ENCODE peak calls at places on chromosomes 11 and 22, in six cellular contexts. F, T, Y, M, C and S are unnamed samples. For H3K4me1, the result is how much of the 10 kb centered on the place peaks cover.

GRCh38 chr22:37320726-37321286 is 38.5 kb downstream of the CYTH4 start:
- DNase-seq in C (no peak), T (no peak), Y (no peak), M (no peak), F (no peak), S (no peak)

GRCh38 chr11:15942126-15942525 is 414.2 kb downstream of the SOX6 start:
- DNase-seq in M (no peak), C (no peak), T (no peak), Y (no peak), F (no peak), S (no peak)

GRCh38 chr22:50711446-50712340 is 26.3 kb upstream of the ACR start:
- DNase-seq in T (no peak), M (no peak), Y (no peak), C (no peak), F (no peak), S (no peak)

GRCh38 chr11:25890626-25891250 is 441.2 kb upstream of the ANO3 start:
- DNase-seq in F (no peak), T (no peak), Y (no peak), M (no peak), C (no peak), S (no peak)

GRCh38 chr11:67279589-67280340 is 9.3 kb upstream of the ANKRD13D start:
- DNase-seq in Y (no peak), F (no peak), M (peak), T (peak), C (peak), S (peak)

GRCh38 chr22:39332441-39333064 is 13.1 kb upstream of the RPL3 start:
- DNase-seq in M (no peak), T (no peak), C (no peak), F (no peak), Y (peak), S (no peak)

GRCh38 chr11:29676993-29677392 is 339.8 kb downstream of the KCNA4 start:
- DNase-seq in M (no peak), Y (no peak), T (no peak), F (no peak), C (no peak), S (no peak)

GRCh38 chr11:61688368-61689163 is 8.4 kb downstream of the DAGLA start:
- DNase-seq in M (peak), F (no peak), Y (peak), C (peak), T (peak), S (no peak)

GRCh38 chr11:86390499-86390898 is 15.8 kb downstream of the CCDC81 start:
- DNase-seq in Y (no peak), M (no peak), F (no peak), C (no peak), T (no peak), S (no peak)

GRCh38 chr22:41976961-41977566 is 7.8 kb downstream of the SEPTIN3 start:
- DNase-seq in M (no peak), F (no peak), T (no peak), Y (no peak), C (no peak), S (no peak)

GRCh38 chr11:17770048-17770652 is 35.6 kb downstream of the KCNC1 start:
- DNase-seq in Y (no peak), C (no peak), T (no peak), M (peak), F (no peak), S (no peak)

GRCh38 chr22:45502215-45503070 is at the start of gene FBLN1:
- DNase-seq in C (peak), T (peak), Y (no peak), M (no peak), F (no peak), S (no peak)

GRCh38 chr22:48488611-48489456 is 1338.8 kb downstream of the BRD1 start:
- DNase-seq in C (peak), T (no peak), F (no peak), Y (no peak), M (peak), S (no peak)

GRCh38 chr11:117874253-117874909 is 2.1 kb downstream of the FXYD6 start:
- DNase-seq in F (no peak), Y (no peak), T (no peak), M (no peak), C (no peak), S (no peak)

GRCh38 chr22:32971252-32971651 is 86.9 kb downstream of the SYN3 start:
- DNase-seq in C (no peak), T (no peak), M (no peak), F (no peak), Y (no peak), S (no peak)

GRCh38 chr11:40732107-40732506 is 727.3 kb downstream of the LRRC4C start:
- DNase-seq in Y (no peak), T (no peak), M (no peak), C (no peak), F (no peak), S (no peak)

GRCh38 chr11:73154178-73154577 is 12.1 kb upstream of the FCHSD2 start:
- DNase-seq in Y (no peak), T (no peak), M (peak), F (no peak), C (peak), S (no peak)

GRCh38 chr11:22341582-22341919 is 3.4 kb downstream of the SLC17A6 start:
- DNase-seq in M (no peak), C (no peak), Y (no peak), T (no peak), F (no peak), S (no peak)

GRCh38 chr22:26170795-26171194 is 1.5 kb downstream of the SEZ6L start:
- DNase-seq in T (peak), Y (peak), C (no peak), F (no peak), M (no peak), S (no peak)

GRCh38 chr22:39493759-39494158 is 8.3 kb upstream of the MIEF1 start:
- DNase-seq in F (peak), C (no peak), Y (no peak), M (no peak), T (no peak), S (no peak)

DNA sequence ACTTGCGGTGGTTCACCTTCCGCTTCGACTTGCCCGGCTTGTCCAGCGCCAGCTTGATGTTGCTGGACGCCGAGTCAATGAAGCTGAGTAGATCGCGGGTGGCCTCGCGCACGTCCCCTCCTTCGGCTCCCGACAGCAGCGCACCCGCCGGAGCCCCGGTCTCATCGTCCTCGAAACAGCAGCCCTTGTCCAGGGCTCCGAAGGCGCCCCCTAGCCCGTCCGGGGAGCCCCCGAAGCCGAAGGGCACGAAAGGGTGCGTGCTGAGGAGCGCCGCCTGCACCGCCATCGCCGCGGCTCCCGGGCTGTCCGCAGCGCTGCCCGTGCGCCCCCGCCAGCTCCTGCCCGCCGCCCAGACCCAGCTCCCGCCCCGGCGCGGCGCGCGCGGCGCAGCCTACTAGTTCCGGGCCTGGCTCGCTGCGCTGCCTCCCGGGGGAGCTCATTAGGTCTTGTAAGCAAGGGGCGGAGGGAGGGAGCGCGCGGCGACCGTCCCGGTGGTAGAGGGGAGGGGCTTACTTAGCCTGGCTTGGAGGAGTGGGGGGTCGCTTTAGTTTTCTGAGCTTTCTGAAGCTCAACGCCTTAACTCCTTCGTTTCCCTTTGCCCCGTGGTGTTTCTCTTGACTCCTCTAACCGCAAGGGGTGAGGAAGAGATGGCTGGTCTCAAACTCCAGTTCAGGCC is at the start of gene FAM181B:
- DNase-seq in F (no peak), C (peak), T (peak), M (peak), Y (peak), S (no peak)
- H3K27ac ChIP-seq in F (no peak), C (peak), T (no peak), M (no peak), Y (peak), S (no peak)

GRCh38 chr11:1554981-1555712 is 16.9 kb downstream of the DUSP8 start:
- DNase-seq in M (no peak), T (no peak), C (no peak), F (no peak), Y (no peak), S (no peak)
- H3K4me1 ChIP-seq in M (under half), T (under half), C (half or more), F (under half), Y (under half), S (under half)

DNA sequence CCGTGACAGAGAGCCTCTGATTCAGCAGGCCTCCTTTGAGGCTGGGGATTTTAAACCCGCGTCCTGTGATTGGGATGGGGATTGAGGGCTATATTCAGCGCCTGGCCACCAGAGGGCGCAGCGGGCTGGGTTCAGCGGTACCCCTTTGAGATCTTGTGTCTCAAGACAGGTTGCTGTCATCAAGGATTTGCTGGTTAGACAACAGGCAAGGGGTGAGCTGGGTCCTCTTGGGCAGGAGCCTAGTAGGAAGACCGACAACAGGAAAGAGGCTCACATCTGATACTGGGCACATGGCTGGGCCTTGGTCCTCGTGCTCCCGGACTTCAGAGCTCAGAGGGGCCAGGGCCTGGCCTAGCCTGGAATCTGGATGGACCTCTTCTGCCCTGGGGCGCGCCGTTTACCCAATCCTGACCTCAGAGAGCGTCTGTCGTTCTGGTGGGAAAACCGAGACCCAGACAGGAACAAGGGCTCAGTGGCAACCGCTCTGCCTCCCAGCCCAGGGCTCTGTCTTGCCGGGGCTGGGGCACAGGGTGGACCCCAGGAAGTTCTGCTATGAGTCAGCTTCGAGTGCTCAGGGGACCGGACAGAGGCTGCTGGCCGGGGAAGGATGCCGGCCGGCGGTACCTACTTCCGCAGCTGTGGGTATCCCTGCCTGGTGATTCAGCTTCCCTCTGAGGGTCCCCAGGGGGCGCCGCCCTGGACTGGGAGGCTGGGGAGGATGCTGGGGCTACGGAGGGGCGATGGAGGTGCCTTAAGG is 926 bp upstream of the SLC35E4 start:
- DNase-seq in M (peak), F (peak), T (peak), C (peak), Y (peak), S (peak)
- H3K4me3 ChIP-seq in M (peak), F (peak), T (peak), C (peak), Y (peak), S (peak)

DNA sequence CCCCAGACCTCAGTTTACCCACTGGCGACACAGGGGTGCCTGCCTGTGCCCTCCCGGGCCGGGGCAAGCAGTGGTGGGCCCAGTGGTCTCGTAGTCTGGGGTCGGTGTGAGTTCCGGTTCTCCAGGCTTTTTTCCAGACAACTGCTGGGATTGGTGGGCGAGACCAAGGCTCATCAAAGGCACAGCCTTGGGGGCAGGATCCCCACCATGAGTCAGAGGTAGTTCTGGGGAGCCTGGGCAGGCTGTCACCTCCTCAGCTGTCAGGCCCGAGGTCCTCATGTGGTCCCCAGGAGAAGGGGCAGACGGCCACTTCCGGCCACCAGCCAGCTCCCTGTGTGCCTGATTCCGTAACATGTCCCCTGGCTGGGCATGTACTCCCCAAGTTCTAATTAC is 827 bp upstream of the MUC2 start:
- DNase-seq in T (no peak), C (peak), M (no peak), F (no peak), Y (no peak), S (no peak)
- H3K27ac ChIP-seq in T (no peak), C (no peak), M (no peak), F (no peak), Y (no peak), S (no peak)

GRCh38 chr11:57787920-57788716 is 26.5 kb downstream of the CTNND1 start:
- DNase-seq in F (no peak), T (no peak), M (no peak), C (no peak), Y (no peak), S (no peak)
- H3K4me1 ChIP-seq in F (under half), T (under half), M (half or more), C (half or more), Y (under half), S (under half)

GRCh38 chr11:46920709-46921108 is 2.4 kb upstream of the LRP4 start:
- DNase-seq in F (peak), M (no peak), T (peak), Y (peak), C (peak), S (no peak)

GRCh38 chr11:46917109-46918086 is 952 bp downstream of the LRP4 start:
- DNase-seq in M (peak), F (no peak), C (no peak), T (no peak), Y (no peak), S (no peak)

GRCh38 chr11:46918087-46918751 is at the start of gene LRP4:
- DNase-seq in T (peak), C (no peak), Y (no peak), M (peak), F (no peak), S (peak)

GRCh38 chr11:46916669-46917108 is 1.7 kb downstream of the LRP4 start:
- DNase-seq in Y (peak), C (no peak), F (peak), M (peak), T (peak), S (no peak)

GRCh38 chr11:46918778-46919513 is 596 bp upstream of the LRP4 start:
- DNase-seq in C (no peak), Y (no peak), M (no peak), F (no peak), T (no peak), S (no peak)
- H3K4me3 ChIP-seq in C (peak), Y (peak), M (peak), F (peak), T (peak), S (no peak)

DNA sequence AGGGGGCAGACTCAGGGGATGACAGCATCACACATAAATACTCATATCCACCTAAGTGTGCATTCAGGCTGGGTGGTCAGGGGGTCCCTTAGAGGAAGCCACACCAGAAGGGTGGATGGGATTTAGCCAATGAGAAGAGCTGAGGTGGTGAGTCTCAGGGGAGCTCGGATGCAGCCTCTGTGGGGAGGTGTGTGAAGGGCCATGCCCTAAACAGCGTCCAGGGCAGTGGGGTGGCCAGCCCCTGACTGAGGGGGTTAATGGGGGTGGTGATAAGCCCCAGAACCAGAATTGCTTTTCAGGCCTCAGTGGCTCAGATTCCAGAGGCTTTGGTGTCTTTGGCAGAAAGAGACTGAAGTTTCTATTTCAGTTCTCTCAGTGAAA is 83.9 kb upstream of the CLDN5 start:
- DNase-seq in T (no peak), F (no peak), M (no peak), Y (no peak), C (no peak), S (no peak)
- H3K27ac ChIP-seq in T (no peak), F (no peak), M (no peak), Y (no peak), C (no peak), S (no peak)

GRCh38 chr11:118907749-118908106 is 18.0 kb downstream of the BCL9L start:
- DNase-seq in C (no peak), Y (no peak), T (no peak), M (no peak), F (no peak), S (no peak)

GRCh38 chr11:118908931-118909618 is 16.7 kb downstream of the BCL9L start:
- DNase-seq in Y (peak), F (peak), C (peak), T (peak), M (peak), S (peak)

GRCh38 chr11:118909619-118910308 is 16.0 kb downstream of the BCL9L start:
- DNase-seq in T (no peak), M (no peak), C (no peak), F (no peak), Y (no peak), S (no peak)

GRCh38 chr11:118907051-118907748 is 18.5 kb downstream of the BCL9L start:
- DNase-seq in T (peak), M (peak), F (peak), C (peak), Y (peak), S (peak)

GRCh38 chr11:118908264-118908663 is 17.5 kb downstream of the BCL9L start:
- DNase-seq in C (no peak), F (no peak), T (no peak), Y (no peak), M (no peak), S (no peak)
- H3K4me1 ChIP-seq in C (half or more), F (under half), T (half or more), Y (half or more), M (half or more), S (half or more)

GRCh38 chr11:105609341-105609781 is 512 bp upstream of the GRIA4 start:
- DNase-seq in F (peak), Y (peak), M (peak), C (no peak), T (no peak), S (no peak)
- H3K4me3 ChIP-seq in F (no peak), Y (no peak), M (no peak), C (no peak), T (no peak), S (no peak)